ENCODE peak calls at places on chromosomes 6 and 20, in six cellular contexts. Q is MM.1S, H is cardiac muscle cell, U is HL-60, V is fibroblast of the aortic adventitia, X is AG04449. I is an unnamed sample.

GRCh38 chr20:38181207-38181693 is 16.2 kb upstream of the TGM2 start:
- DNase-seq in Q (peak; percentile 53), H (no peak), U (no peak), V (no peak), X (no peak), I (no peak)

GRCh38 chr6:131787955-131788712 is 19.7 kb upstream of the ENPP1 start:
- DNase-seq in Q (no peak), H (peak; percentile 5), U (no peak), V (peak; percentile 19), X (no peak), I (no peak)

GRCh38 chr6:13289789-13290318 is 38.5 kb downstream of the TBC1D7 start:
- DNase-seq in Q (no peak), H (no peak), U (no peak), V (peak; percentile 26), X (no peak), I (no peak)

GRCh38 chr6:75207211-75207984 is 1.5 kb upstream of the COL12A1 start:
- DNase-seq in Q (no peak), H (no peak), U (no peak), V (peak; percentile 32), X (no peak), I (no peak)

GRCh38 chr20:11776687-11777086 is 141.0 kb upstream of the BTBD3 start:
- DNase-seq in Q (no peak), H (no peak), U (no peak), V (peak; percentile 8), X (no peak), I (no peak)

GRCh38 chr20:20549267-20549612 is 163.2 kb downstream of the RALGAPA2 start:
- DNase-seq in Q (no peak), H (no peak), U (no peak), V (peak; percentile 3), X (no peak), I (no peak)

GRCh38 chr6:1280666-1281300 is 31.1 kb upstream of the FOXQ1 start:
- DNase-seq in Q (no peak), H (no peak), U (no peak), V (no peak), X (no peak), I (no peak)

GRCh38 chr6:23413327-23414203 is 712.5 kb upstream of the NRSN1 start:
- DNase-seq in Q (no peak), H (no peak), U (no peak), V (no peak), X (peak; percentile 12), I (no peak)

GRCh38 chr6:100695445-100695844 is 185.7 kb downstream of the ASCC3 start:
- DNase-seq in Q (no peak), H (no peak), U (no peak), V (peak; percentile 35), X (no peak), I (no peak)

GRCh38 chr6:2918936-2919335 is 15.8 kb upstream of the SERPINB9 start:
- DNase-seq in Q (no peak), H (no peak), U (no peak), V (no peak), X (no peak), I (no peak)

GRCh38 chr6:85670573-85670972 is 27.9 kb upstream of the SYNCRIP start:
- DNase-seq in Q (no peak), H (no peak), U (peak; percentile 26), V (peak; percentile 69), X (no peak), I (no peak)

DNA sequence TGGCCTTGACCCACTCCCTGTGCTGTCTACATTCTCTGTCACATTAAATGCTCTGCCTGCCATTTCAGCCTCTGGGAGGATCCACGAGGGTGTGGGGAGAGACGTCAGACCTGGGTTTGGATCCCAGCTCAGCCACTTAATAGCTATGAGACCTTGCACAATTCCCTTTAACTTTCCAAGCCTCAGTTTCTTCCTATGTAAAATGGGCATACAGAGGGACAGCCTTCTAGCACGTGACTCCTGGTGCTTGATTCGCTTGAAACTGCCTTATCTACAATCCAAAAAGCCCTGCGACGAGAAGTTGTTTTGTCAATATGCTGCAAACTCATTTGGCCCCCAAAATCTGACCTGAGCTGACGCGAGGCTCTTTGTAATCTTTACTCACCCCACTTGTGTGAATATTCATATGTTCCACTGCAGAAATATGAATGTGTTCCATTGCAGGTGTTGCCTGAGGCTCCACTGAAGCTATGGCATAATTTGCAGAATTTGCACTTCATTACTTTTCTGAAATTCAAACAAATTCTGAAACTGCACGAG is 40.1 kb downstream of the TOX2 start:
- DNase-seq in Q (no peak), H (no peak), U (no peak), V (peak; percentile 18), X (no peak), I (no peak)
- H3K4me3 ChIP-seq in Q (no peak overlapping the region), H (no peak overlapping the region), U (no peak overlapping the region), V (no peak overlapping the region), X (no peak overlapping the region), I (no peak overlapping the region)

DNA sequence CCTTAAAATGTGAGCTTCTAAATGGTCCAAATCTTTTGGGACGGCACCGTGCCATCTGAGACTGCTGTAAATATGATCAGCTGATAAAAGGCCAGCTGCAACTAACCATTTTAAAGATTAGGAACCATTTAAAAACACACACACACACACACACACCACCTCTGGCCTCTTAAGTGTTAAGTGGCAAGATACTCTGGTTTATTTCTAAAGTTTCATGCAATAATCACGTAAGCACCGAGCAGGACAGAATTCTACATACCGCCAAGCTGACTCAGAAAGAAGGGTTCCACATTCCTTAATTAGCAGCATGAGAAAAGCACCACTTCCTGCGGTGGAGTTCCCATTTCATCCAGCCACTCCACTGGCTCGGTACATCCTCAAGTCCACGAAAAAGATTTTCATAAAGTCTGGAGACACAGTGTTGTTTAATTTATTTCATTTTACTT is 17.8 kb upstream of the ZNF217 start:
- DNase-seq in Q (peak; percentile 76), H (peak; percentile 71), U (no peak), V (peak; percentile 97), X (peak; percentile 98), I (peak; percentile 95)
- H3K4me3 ChIP-seq in Q (peak overlapping the region; percentile 56), H (no peak overlapping the region), U (no peak overlapping the region), V (no peak overlapping the region), X (no peak overlapping the region), I (no peak overlapping the region)

DNA sequence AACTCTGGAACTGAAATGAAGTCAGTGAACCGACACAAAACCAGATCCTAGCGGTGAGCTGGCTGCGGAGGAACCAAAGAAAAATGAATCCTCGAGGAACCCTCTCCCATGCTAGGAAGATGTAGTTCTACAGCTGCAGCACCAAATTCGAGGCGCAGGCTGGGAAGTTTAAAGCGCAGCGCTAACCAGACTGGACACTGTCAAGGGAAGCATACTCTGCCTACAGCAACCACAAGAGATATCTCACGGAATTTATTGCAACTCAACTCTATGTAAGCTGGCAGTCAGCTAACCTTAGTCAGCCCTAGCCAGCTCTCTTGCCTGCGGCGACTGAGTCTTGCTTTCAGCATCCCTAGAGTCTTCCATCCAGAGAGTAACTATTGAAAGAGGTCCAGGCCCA is 3.7 kb upstream of the HTR1B start:
- DNase-seq in Q (no peak), H (peak; percentile 10), U (no peak), V (no peak), X (no peak), I (no peak)
- H3K4me3 ChIP-seq in Q (peak overlapping the region; percentile 67), H (peak overlapping the region; percentile 53), U (no peak overlapping the region), V (no peak overlapping the region), X (peak overlapping the region; percentile 66), I (peak overlapping the region; percentile 92)

GRCh38 chr20:1874534-1875168 is 20.6 kb upstream of the SIRPA start:
- DNase-seq in Q (no peak), H (no peak), U (peak; percentile 78), V (no peak), X (no peak), I (peak; percentile 37)
- H3K4me3 ChIP-seq in Q (no peak overlapping the region), H (no peak overlapping the region), U (no peak overlapping the region), V (no peak overlapping the region), X (no peak overlapping the region), I (no peak overlapping the region)

GRCh38 chr6:121522265-121522664 is 86.8 kb downstream of the GJA1 start:
- DNase-seq in Q (no peak), H (no peak), U (no peak), V (peak; percentile 95), X (peak; percentile 93), I (peak; percentile 81)
- H3K4me3 ChIP-seq in Q (no peak overlapping the region), H (no peak overlapping the region), U (no peak overlapping the region), V (peak overlapping the region; percentile 26), X (peak overlapping the region; percentile 24), I (no peak overlapping the region)

DNA sequence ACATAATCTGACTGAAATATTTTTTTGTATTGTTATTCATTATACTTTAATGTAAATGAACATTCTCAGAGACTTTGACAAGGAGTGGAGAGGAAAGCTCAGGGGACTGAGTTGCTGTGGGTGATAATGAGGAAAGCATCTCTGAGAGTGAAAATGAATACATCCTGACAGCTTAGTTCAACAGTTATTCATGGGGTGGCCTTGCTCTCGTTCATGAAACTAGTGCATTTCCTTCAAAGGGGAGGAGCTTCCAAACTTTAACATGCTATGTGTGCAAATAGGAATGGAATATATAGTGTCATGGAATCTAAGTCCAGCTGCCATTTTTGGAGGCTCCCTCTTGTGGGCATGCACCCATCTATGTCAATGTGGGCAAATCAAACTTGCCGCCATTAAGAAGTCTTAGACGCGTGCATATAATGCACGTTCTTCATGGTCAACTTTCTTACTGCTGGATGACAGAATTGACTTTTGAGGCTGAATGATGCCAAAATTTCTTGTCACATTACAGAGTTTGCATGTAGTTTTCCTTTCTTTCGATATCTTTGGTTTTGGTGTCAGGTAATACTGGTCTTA is 124.3 kb upstream of the TMEM170B start:
- DNase-seq in Q (no peak), H (no peak), U (no peak), V (no peak), X (no peak), I (no peak)
- H3K4me3 ChIP-seq in Q (no peak overlapping the region), H (no peak overlapping the region), U (no peak overlapping the region), V (no peak overlapping the region), X (no peak overlapping the region), I (no peak overlapping the region)

GRCh38 chr6:148240866-148241477 is 101.7 kb upstream of the SASH1 start:
- DNase-seq in Q (no peak), H (no peak), U (no peak), V (peak; percentile 79), X (no peak), I (no peak)
- H3K4me3 ChIP-seq in Q (no peak overlapping the region), H (no peak overlapping the region), U (no peak overlapping the region), V (no peak overlapping the region), X (no peak overlapping the region), I (no peak overlapping the region)